ENCODE peak calls at places on chromosomes 5 and 9, in seven cellular contexts. D, Q, V, N, Z, E and O are unnamed samples.

GRCh38 chr5:167912944-167913343 is 378.5 kb upstream of the WWC1 start:
- DNase-seq in D (no peak), Q (no peak), V (no peak), N (no peak), Z (no peak), E (no peak), O (no peak)

GRCh38 chr5:108214857-108215256 is 167.0 kb downstream of the FBXL17 start:
- DNase-seq in D (no peak), Q (no peak), V (no peak), N (no peak), Z (no peak), E (no peak), O (no peak)

GRCh38 chr9:130847306-130848217 is 12.5 kb downstream of the ABL1 start:
- DNase-seq in D (peak), Q (no peak), V (no peak), N (no peak), Z (no peak), E (peak), O (no peak)

GRCh38 chr9:116098476-116098875 is 55.1 kb upstream of the PAPPA start:
- DNase-seq in D (no peak), Q (no peak), V (no peak), N (no peak), Z (no peak), E (no peak), O (no peak)

GRCh38 chr9:79694676-79695400 is 123.1 kb downstream of the TLE4 start:
- DNase-seq in D (peak), Q (no peak), V (no peak), N (no peak), Z (no peak), E (peak), O (no peak)

GRCh38 chr5:72860499-72860898 is 44.0 kb downstream of the TNPO1 start:
- DNase-seq in D (no peak), Q (no peak), V (no peak), N (no peak), Z (no peak), E (peak), O (no peak)

GRCh38 chr9:22175972-22176545 is 167.0 kb upstream of the CDKN2B start:
- DNase-seq in D (no peak), Q (no peak), V (no peak), N (no peak), Z (no peak), E (no peak), O (no peak)

GRCh38 chr9:126671381-126671831 is 57.7 kb downstream of the LMX1B start:
- DNase-seq in D (no peak), Q (no peak), V (peak), N (no peak), Z (no peak), E (no peak), O (no peak)

GRCh38 chr9:107927276-107927675 is 437.7 kb upstream of the KLF4 start:
- DNase-seq in D (no peak), Q (no peak), V (no peak), N (no peak), Z (no peak), E (no peak), O (no peak)

GRCh38 chr5:95892784-95893354 is 68.8 kb downstream of the ELL2 start:
- DNase-seq in D (peak), Q (peak), V (no peak), N (no peak), Z (no peak), E (peak), O (peak)

GRCh38 chr5:32157078-32157477 is 17.0 kb downstream of the GOLPH3 start:
- DNase-seq in D (no peak), Q (no peak), V (no peak), N (no peak), Z (no peak), E (no peak), O (no peak)

GRCh38 chr5:113020461-113021273 is 44.1 kb downstream of the DCP2 start:
- DNase-seq in D (peak), Q (no peak), V (no peak), N (no peak), Z (no peak), E (peak), O (no peak)

GRCh38 chr5:179196420-179197079 is 136.4 kb downstream of the ZNF354C start:
- DNase-seq in D (no peak), Q (no peak), V (no peak), N (no peak), Z (no peak), E (no peak), O (no peak)

GRCh38 chr9:93295031-93295430 is 111.1 kb downstream of the WNK2 start:
- DNase-seq in D (no peak), Q (no peak), V (no peak), N (no peak), Z (peak), E (peak), O (no peak)

GRCh38 chr9:88052446-88052845 is 78.1 kb upstream of the CDK20 start:
- DNase-seq in D (no peak), Q (no peak), V (peak), N (no peak), Z (no peak), E (no peak), O (no peak)

GRCh38 chr5:112917453-112918005 is 4.5 kb downstream of the REEP5 start:
- DNase-seq in D (no peak), Q (no peak), V (no peak), N (no peak), Z (no peak), E (no peak), O (no peak)